ENCODE peak calls at places on chromosome 1, in ten cellular contexts. Y is ELR; T is NCI-H1105 treated with DMSO at 0.1 percent for 48 hours; I is CD4-positive, alpha-beta memory T cell; Z is EL; M is fibroblast of mammary gland; R is left colon; O is M059J; Q is HS-5; H is A172. X is an unnamed sample.
A peak's percentile ranks its signal among the peaks of the same experiment; 100 is the strongest.

GRCh38 chr1:6599141-6599975 is 3.3 kb downstream of the KLHL21 start:
- DNase-seq in Y (peak; percentile 24), Q (no peak), Z (no peak), M (peak; percentile 55), H (no peak), I (peak; percentile 60), O (no peak), R (peak; percentile 45), T (no peak), X (no peak)

GRCh38 chr1:210669951-210670350 is 341.2 kb downstream of the HHAT start:
- DNase-seq in Y (no peak), R (no peak), M (no peak), Z (no peak), O (peak; percentile 32), Q (no peak), I (no peak), H (no peak), T (peak; percentile 12), X (no peak)

GRCh38 chr1:33161061-33161681 is 20.7 kb downstream of the TRIM62 start:
- DNase-seq in Y (no peak), O (no peak), R (no peak), Q (no peak), H (no peak), T (peak; percentile 79), I (no peak), M (no peak), Z (no peak), X (no peak)

GRCh38 chr1:222370911-222371717 is 176.8 kb downstream of the HHIPL2 start:
- DNase-seq in Z (peak; percentile 98), H (peak; percentile 96), I (no peak), Q (peak; percentile 88), O (peak; percentile 96), T (no peak), R (no peak), M (peak; percentile 90), Y (peak; percentile 97), X (no peak)

GRCh38 chr1:51070640-51071039 is 31.4 kb upstream of the C1orf185 start:
- DNase-seq in Q (peak; percentile 87), O (peak; percentile 80), H (peak; percentile 43), I (no peak), T (no peak), M (peak; percentile 85), R (no peak), Y (peak; percentile 93), Z (peak; percentile 81), X (no peak)

GRCh38 chr1:178028973-178029481 is 59.2 kb upstream of the SEC16B start:
- DNase-seq in Q (no peak), Y (no peak), M (no peak), R (no peak), T (no peak), I (no peak), H (no peak), Z (no peak), O (no peak), X (no peak)

GRCh38 chr1:20654104-20654690 is 7.0 kb downstream of the DDOST start:
- DNase-seq in Y (no peak), Z (no peak), I (no peak), R (no peak), H (no peak), Q (no peak), M (peak; percentile 83), T (no peak), O (no peak), X (no peak)

GRCh38 chr1:41467673-41468072 is 16.8 kb downstream of the EDN2 start:
- DNase-seq in Q (no peak), Z (no peak), T (no peak), Y (no peak), H (no peak), R (no peak), M (no peak), I (no peak), O (no peak), X (no peak)

GRCh38 chr1:111904478-111905218 is 84.8 kb downstream of the KCND3 start:
- DNase-seq in Q (no peak), H (peak; percentile 24), Z (no peak), T (peak; percentile 92), I (no peak), R (no peak), M (no peak), Y (peak; percentile 35), O (peak; percentile 21), X (no peak)

GRCh38 chr1:106254748-106255147 is 801.7 kb upstream of the PRMT6 start:
- DNase-seq in R (no peak), Q (peak; percentile 35), O (no peak), Y (peak; percentile 42), Z (no peak), T (no peak), I (no peak), M (no peak), H (no peak), X (no peak)

GRCh38 chr1:186155594-186155993 is 219.5 kb downstream of the TPR start:
- DNase-seq in H (peak; percentile 75), Y (peak; percentile 84), O (peak; percentile 77), T (peak; percentile 58), Q (peak; percentile 48), R (no peak), M (peak; percentile 89), Z (peak; percentile 71), I (peak; percentile 4), X (peak; percentile 39)

X was measured in GM13977.